ENCODE peak calls at places on chromosomes 1 and 21, in six cellular contexts. K is CD4-positive, CD25-positive, alpha-beta regulatory T cell; S is left ventricle myocardium inferior; T is heart left ventricle; Z is body of pancreas; I is Peyer's patch. L is an unnamed sample.

GRCh38 chr21:31318971-31319370 is 25.1 kb downstream of the TIAM1 start:
- DNase-seq in T (no peak), S (no peak), I (no peak), K (no peak), Z (no peak), L (no peak)

GRCh38 chr1:15573477-15573876 is 11.4 kb downstream of the AGMAT start:
- DNase-seq in Z (no peak), T (no peak), S (no peak), K (no peak), I (no peak), L (no peak)

GRCh38 chr1:30198805-30199403 is 524.5 kb downstream of the MATN1 start:
- DNase-seq in T (no peak), I (no peak), K (no peak), S (no peak), Z (no peak), L (no peak)

GRCh38 chr1:226064816-226065248 is 2.3 kb downstream of the H3-3A start:
- DNase-seq in S (no peak), T (no peak), Z (peak; percentile 58), I (peak; percentile 58), K (peak; percentile 84), L (no peak)

GRCh38 chr1:234737915-234738314 is 127.9 kb upstream of the IRF2BP2 start:
- DNase-seq in T (no peak), Z (no peak), S (no peak), I (no peak), K (no peak), L (no peak)

GRCh38 chr1:168636642-168637111 is 60.3 kb downstream of the XCL1 start:
- DNase-seq in I (no peak), Z (no peak), S (no peak), T (no peak), K (no peak), L (no peak)

GRCh38 chr1:164772635-164773034 is 213.7 kb downstream of the PBX1 start:
- DNase-seq in T (no peak), Z (peak; percentile 72), S (peak; percentile 53), K (no peak), I (no peak), L (no peak)

GRCh38 chr1:43776043-43776761 is 68.9 kb downstream of the ST3GAL3 start:
- DNase-seq in Z (no peak), I (no peak), S (no peak), K (no peak), T (no peak), L (no peak)

GRCh38 chr1:201947697-201948008 is 1.3 kb upstream of the LMOD1 start:
- DNase-seq in S (no peak), T (no peak), K (no peak), I (no peak), Z (no peak), L (peak; percentile 66)

GRCh38 chr1:22123901-22124404 is 18.9 kb downstream of the WNT4 start:
- DNase-seq in T (no peak), Z (no peak), I (no peak), K (no peak), S (no peak), L (no peak)

GRCh38 chr1:234836045-234836681 is 226.2 kb upstream of the IRF2BP2 start:
- DNase-seq in S (no peak), T (no peak), Z (no peak), I (no peak), K (no peak), L (no peak)

GRCh38 chr1:160217466-160218165 is 12.4 kb downstream of the PEA15 start:
- DNase-seq in K (no peak), Z (no peak), S (no peak), T (no peak), I (no peak), L (no peak)

GRCh38 chr21:15766952-15767603 is 37.3 kb downstream of the USP25 start:
- DNase-seq in T (no peak), Z (no peak), K (no peak), S (no peak), I (no peak), L (no peak)

GRCh38 chr1:61951731-61952585 is 209.7 kb downstream of the PATJ start:
- DNase-seq in S (no peak), I (no peak), T (no peak), K (no peak), Z (no peak), L (no peak)

GRCh38 chr1:156836041-156836654 is 19.5 kb upstream of the SH2D2A start:
- DNase-seq in S (no peak), Z (no peak), T (no peak), K (peak; percentile 76), I (no peak), L (no peak)

GRCh38 chr1:61486783-61487505 is 238.0 kb downstream of the TM2D1 start:
- DNase-seq in I (no peak), K (no peak), Z (no peak), S (no peak), T (no peak), L (no peak)

GRCh38 chr21:39434950-39435349 is 10.6 kb downstream of the LCA5L start:
- DNase-seq in I (no peak), Z (no peak), T (no peak), S (no peak), K (no peak), L (no peak)

GRCh38 chr1:11761988-11762406 is at the start of gene C1orf167:
- DNase-seq in T (no peak), Z (no peak), I (no peak), S (no peak), K (peak; percentile 35), L (no peak)

GRCh38 chr1:224710196-224710595 is 94.1 kb downstream of the CNIH3 start:
- DNase-seq in Z (no peak), I (no peak), K (no peak), T (no peak), S (no peak), L (no peak)

GRCh38 chr1:212225416-212225815 is 59.8 kb upstream of the PPP2R5A start:
- DNase-seq in I (no peak), S (no peak), K (peak; percentile 42), Z (no peak), T (no peak), L (no peak)

GRCh38 chr21:45087022-45087823 is 12.8 kb downstream of the ADARB1 start:
- DNase-seq in I (no peak), Z (no peak), K (peak; percentile 64), T (no peak), S (no peak), L (no peak)

GRCh38 chr1:101239095-101240040 is 2.5 kb downstream of the S1PR1 start:
- DNase-seq in Z (no peak), T (peak; percentile 56), S (no peak), I (peak; percentile 26), K (peak; percentile 44), L (no peak)

GRCh38 chr1:11804666-11805453 is 904 bp downstream of the MTHFR start:
- DNase-seq in K (peak; percentile 26), T (no peak), Z (peak; percentile 55), I (peak; percentile 60), S (peak; percentile 68), L (no peak)

DNA sequence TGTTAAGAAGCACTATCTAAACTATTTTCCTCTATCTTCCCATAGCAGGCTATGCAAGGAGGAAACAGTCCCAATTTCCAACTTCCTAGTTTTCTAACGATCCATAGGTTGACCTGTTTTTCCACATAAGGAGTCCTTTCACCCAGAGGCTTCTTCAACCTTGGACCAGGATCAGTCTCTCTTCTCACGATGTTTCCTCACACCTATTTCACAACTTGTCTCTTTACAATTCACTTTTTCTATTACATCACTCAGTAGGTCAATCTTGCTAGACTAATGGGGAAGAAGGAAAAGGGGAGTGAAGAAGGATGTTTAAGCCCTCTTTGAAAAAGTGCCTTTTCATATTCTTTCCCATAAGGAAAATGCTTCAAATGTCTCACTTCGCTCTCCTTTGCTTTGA is 15.9 kb downstream of the PALMD start:
- DNase-seq in K (no peak), S (no peak), Z (no peak), I (no peak), T (no peak), L (no peak)
- H3K27ac ChIP-seq in K (no peak overlapping the region), S (peak overlapping the region; percentile 95), Z (no peak overlapping the region), I (no peak overlapping the region), T (peak overlapping the region; percentile 63), L (no peak overlapping the region)

GRCh38 chr1:102842606-102843005 is 265.7 kb downstream of the COL11A1 start:
- DNase-seq in S (no peak), T (no peak), Z (no peak), I (no peak), K (no peak), L (no peak)
- H3K9me3 ChIP-seq in S (peaks cover 31% of the 10 kb centered on the region), T (peaks cover 4% of the 10 kb centered on the region), Z (no peaks in the 10 kb centered on the region), I (no peaks in the 10 kb centered on the region), K (no peaks in the 10 kb centered on the region), L (no peaks in the 10 kb centered on the region)

GRCh38 chr1:85609976-85610375 is 29.4 kb downstream of the CCN1 start:
- DNase-seq in I (no peak), Z (no peak), T (no peak), S (no peak), K (no peak), L (no peak)
- H3K27ac ChIP-seq in I (no peak overlapping the region), Z (no peak overlapping the region), T (no peak overlapping the region), S (no peak overlapping the region), K (no peak overlapping the region), L (no peak overlapping the region)

DNA sequence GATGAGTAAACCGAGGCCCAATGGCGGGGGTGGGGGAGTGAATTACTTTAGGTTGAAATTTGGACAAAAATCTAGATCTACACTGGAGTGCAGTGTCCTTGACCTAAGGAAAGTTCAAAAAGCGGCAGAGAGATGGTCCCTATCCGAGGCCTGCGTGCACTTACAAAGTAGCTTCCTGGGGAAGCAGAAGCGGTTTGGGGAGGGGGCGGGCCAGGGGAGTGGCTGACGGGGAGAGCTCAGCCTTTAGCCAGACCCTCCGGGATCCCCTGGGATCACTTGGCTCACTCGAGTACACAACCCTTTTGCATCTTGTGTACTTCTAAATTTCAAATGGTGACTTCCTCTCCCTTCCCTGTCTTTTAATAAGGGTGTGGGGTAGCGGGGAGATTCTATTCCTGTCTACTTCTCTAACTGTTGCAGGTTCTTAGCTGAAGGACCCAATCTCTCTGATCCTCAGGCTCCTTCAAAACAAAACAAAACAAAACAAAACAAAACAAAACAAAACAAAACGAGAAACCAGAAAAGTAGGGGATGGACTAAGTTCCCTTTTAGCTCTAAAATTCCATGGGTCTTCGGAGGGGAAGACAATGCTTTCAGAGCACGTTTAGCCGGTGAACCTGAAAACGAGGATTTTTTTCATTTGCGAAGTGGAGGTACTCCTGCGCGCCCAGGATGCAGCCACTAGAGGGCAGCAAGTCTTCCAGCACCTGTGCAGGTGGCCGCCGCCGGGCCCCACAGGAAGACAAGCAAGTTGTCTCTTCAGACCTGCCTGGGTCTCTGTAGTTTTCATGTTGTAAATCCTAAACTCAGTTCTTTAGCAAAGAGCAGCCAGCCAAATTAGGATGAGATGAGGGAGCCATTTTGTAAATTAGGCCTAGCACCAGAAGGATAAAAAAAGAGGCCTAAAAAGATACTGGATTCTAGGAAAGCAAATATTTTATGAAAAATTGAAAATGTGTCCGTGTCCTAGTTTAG is 17.9 kb upstream of the SNX27 start:
- DNase-seq in I (peak; percentile 87), K (peak; percentile 91), Z (peak; percentile 89), S (peak; percentile 72), T (peak; percentile 84), L (peak; percentile 97)
- H3K9me3 ChIP-seq in I (no peaks in the 10 kb centered on the region), K (peaks cover 7% of the 10 kb centered on the region), Z (no peaks in the 10 kb centered on the region), S (peaks cover 11% of the 10 kb centered on the region), T (no peaks in the 10 kb centered on the region), L (peaks cover 15% of the 10 kb centered on the region)

DNA sequence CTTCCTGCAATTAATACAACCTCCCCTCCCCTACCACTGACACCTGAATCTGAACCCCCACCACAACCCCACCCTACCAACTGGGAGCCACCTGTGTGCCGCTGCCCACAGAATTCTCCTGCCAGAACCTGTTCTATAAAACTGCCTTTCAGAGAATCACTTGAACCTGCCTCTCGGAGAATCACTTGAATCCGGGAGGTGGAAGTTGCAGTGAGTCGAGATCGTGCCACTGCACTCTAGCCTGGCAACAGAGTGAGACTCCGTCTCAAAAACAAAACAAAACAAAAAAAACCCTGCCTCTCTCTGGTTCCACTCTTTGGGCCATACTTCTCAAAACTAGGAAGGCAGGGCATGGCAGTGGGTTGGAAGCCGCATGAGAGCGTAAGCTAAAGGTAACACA is 5.7 kb downstream of the URB1 start:
- DNase-seq in Z (no peak), T (no peak), K (no peak), S (no peak), I (no peak), L (no peak)
- H3K27ac ChIP-seq in Z (no peak overlapping the region), T (peak overlapping the region; percentile 67), K (no peak overlapping the region), S (peak overlapping the region; percentile 80), I (no peak overlapping the region), L (no peak overlapping the region)

L was measured in WERI-Rb-1.